ENCODE peak calls at places on chromosome 17, in ten cellular contexts. C is right lobe of liver, U is heart right ventricle, N is thoracic aorta, F is PC-9, V is H9, L is omental fat pad, I is lower leg skin, M is breast epithelium, A is GM10248. E is an unnamed sample.

GRCh38 chr17:78644259-78644658 is 67.1 kb upstream of the DNAH17 start:
- DNase-seq in C (no peak), U (no peak), N (no peak), F (no peak), V (no peak), L (no peak), I (no peak), M (no peak), A (no peak), E (no peak)

GRCh38 chr17:1645207-1646171 is at the start of gene SCARF1:
- DNase-seq in C (peak), U (peak), N (no peak), F (no peak), V (peak), L (no peak), I (no peak), M (no peak), A (peak), E (no peak)

GRCh38 chr17:80125656-80126448 is 21.1 kb downstream of the EIF4A3 start:
- DNase-seq in C (no peak), U (no peak), N (no peak), F (no peak), V (no peak), L (no peak), I (peak), M (no peak), A (no peak), E (no peak)

GRCh38 chr17:71978435-71978834 is 142.4 kb upstream of the SOX9 start:
- DNase-seq in C (no peak), U (no peak), N (no peak), F (no peak), V (no peak), L (no peak), I (no peak), M (no peak), A (no peak), E (no peak)

GRCh38 chr17:80123791-80124190 is 22.4 kb downstream of the GAA start:
- DNase-seq in C (no peak), U (no peak), N (no peak), F (no peak), V (peak), L (no peak), I (peak), M (peak), A (no peak), E (no peak)

GRCh38 chr17:2986925-2987324 is 76.5 kb downstream of the OR1D5 start:
- DNase-seq in C (no peak), U (no peak), N (no peak), F (no peak), V (peak), L (no peak), I (peak), M (no peak), A (no peak), E (no peak)

GRCh38 chr17:43171761-43172487 is 910 bp downstream of the NBR1 start:
- DNase-seq in C (no peak), U (peak), N (no peak), F (peak), V (no peak), L (no peak), I (no peak), M (no peak), A (no peak), E (no peak)

GRCh38 chr17:59694344-59694743 is 12.9 kb downstream of the PTRH2 start:
- DNase-seq in C (no peak), U (no peak), N (no peak), F (no peak), V (no peak), L (no peak), I (no peak), M (no peak), A (no peak), E (no peak)

GRCh38 chr17:50070908-50071680 is 15.2 kb downstream of the ITGA3 start:
- DNase-seq in C (peak), U (no peak), N (no peak), F (no peak), V (no peak), L (no peak), I (no peak), M (no peak), A (no peak), E (no peak)

GRCh38 chr17:81294512-81295030 is 536 bp downstream of the SLC38A10 start:
- DNase-seq in C (peak), U (peak), N (no peak), F (no peak), V (no peak), L (no peak), I (no peak), M (no peak), A (no peak), E (no peak)

GRCh38 chr17:8698142-8699050 is 46.2 kb downstream of the CCDC42 start:
- DNase-seq in C (no peak), U (peak), N (peak), F (no peak), V (no peak), L (peak), I (peak), M (peak), A (no peak), E (no peak)

GRCh38 chr17:15123593-15124590 is 141.2 kb downstream of the PMP22 start:
- DNase-seq in C (no peak), U (no peak), N (no peak), F (no peak), V (no peak), L (no peak), I (no peak), M (no peak), A (no peak), E (no peak)

GRCh38 chr17:34596897-34597296 is 17.5 kb downstream of the TMEM132E start:
- DNase-seq in C (no peak), U (no peak), N (no peak), F (no peak), V (no peak), L (no peak), I (no peak), M (no peak), A (no peak), E (no peak)

GRCh38 chr17:73288534-73289302 is 23.1 kb downstream of the CDC42EP4 start:
- DNase-seq in C (peak), U (peak), N (no peak), F (peak), V (no peak), L (no peak), I (no peak), M (peak), A (no peak), E (no peak)

GRCh38 chr17:17785407-17785806 is 51.4 kb downstream of the SREBF1 start:
- DNase-seq in C (no peak), U (no peak), N (no peak), F (no peak), V (no peak), L (no peak), I (no peak), M (no peak), A (no peak), E (no peak)

GRCh38 chr17:28575126-28575795 is 1.4 kb downstream of the ALDOC start:
- DNase-seq in C (no peak), U (peak), N (no peak), F (no peak), V (no peak), L (no peak), I (no peak), M (no peak), A (no peak), E (no peak)

GRCh38 chr17:52150935-52151334 is 7.6 kb downstream of the CA10 start:
- DNase-seq in C (no peak), U (no peak), N (no peak), F (no peak), V (no peak), L (no peak), I (no peak), M (no peak), A (no peak), E (no peak)

GRCh38 chr17:79153367-79154130 is 78.9 kb downstream of the ENGASE start:
- DNase-seq in C (no peak), U (no peak), N (no peak), F (no peak), V (no peak), L (no peak), I (no peak), M (no peak), A (no peak), E (no peak)

GRCh38 chr17:1787301-1787902 is 25.5 kb downstream of the SERPINF1 start:
- DNase-seq in C (peak), U (peak), N (peak), F (peak), V (no peak), L (no peak), I (no peak), M (no peak), A (no peak), E (no peak)

GRCh38 chr17:45396496-45397205 is 36.0 kb downstream of the ARHGAP27 start:
- DNase-seq in C (peak), U (no peak), N (no peak), F (no peak), V (peak), L (no peak), I (no peak), M (no peak), A (no peak), E (no peak)

GRCh38 chr17:32253117-32253611 is 12.5 kb upstream of the RHBDL3 start:
- DNase-seq in C (peak), U (peak), N (peak), F (peak), V (peak), L (peak), I (peak), M (peak), A (peak), E (no peak)

GRCh38 chr17:74736423-74737298 is at the start of gene RAB37:
- DNase-seq in C (peak), U (no peak), N (no peak), F (no peak), V (peak), L (no peak), I (no peak), M (no peak), A (peak), E (no peak)

GRCh38 chr17:54536306-54536705 is 364.3 kb upstream of the TOM1L1 start:
- DNase-seq in C (no peak), U (no peak), N (no peak), F (no peak), V (peak), L (no peak), I (no peak), M (no peak), A (no peak), E (no peak)

GRCh38 chr17:78794399-78794798 is 12.3 kb upstream of the CYTH1 start:
- DNase-seq in C (no peak), U (no peak), N (no peak), F (no peak), V (no peak), L (no peak), I (no peak), M (no peak), A (no peak), E (no peak)

GRCh38 chr17:66549731-66550207 is 247.4 kb downstream of the PRKCA start:
- DNase-seq in C (no peak), U (no peak), N (no peak), F (peak), V (no peak), L (no peak), I (no peak), M (no peak), A (no peak), E (no peak)

GRCh38 chr17:61492759-61493526 is 40.7 kb downstream of the TBX4 start:
- DNase-seq in C (no peak), U (no peak), N (no peak), F (no peak), V (no peak), L (no peak), I (no peak), M (no peak), A (no peak), E (no peak)
- TF ChIP-seq CTCF in C (no peak), U (no peak), N (no peak), F (no peak), V (no peak), L (no peak), I (no peak), M (no peak), A (no peak), E (no peak)

GRCh38 chr17:76026714-76027158 is 370 bp downstream of the EVPL start:
- DNase-seq in C (no peak), U (no peak), N (no peak), F (no peak), V (peak), L (no peak), I (no peak), M (no peak), A (no peak), E (no peak)
- TF ChIP-seq CTCF in C (no peak), U (no peak), N (no peak), F (no peak), V (no peak), L (no peak), I (no peak), M (no peak), A (no peak), E (no peak)

DNA sequence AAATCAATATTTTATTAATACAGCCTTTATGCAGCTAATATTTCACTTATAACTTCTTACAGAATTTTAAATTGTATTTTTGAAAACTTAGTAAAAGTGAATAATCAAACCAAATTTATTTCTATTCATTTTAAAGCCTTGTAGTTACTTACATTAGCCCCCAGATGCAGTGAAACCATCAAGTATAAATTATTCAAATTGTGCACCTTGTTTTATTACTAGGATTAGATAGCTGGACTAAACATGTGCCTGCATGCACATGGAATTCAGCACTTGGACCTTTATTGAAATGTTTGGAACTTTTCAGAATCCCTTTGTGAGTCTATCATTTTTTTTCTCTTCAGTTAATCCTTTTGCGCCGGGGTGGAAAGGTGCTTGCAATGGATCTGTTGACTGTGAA is 4.7 kb downstream of the ZPBP2 start:
- DNase-seq in C (no peak), U (no peak), N (no peak), F (no peak), V (no peak), L (no peak), I (no peak), M (no peak), A (no peak), E (no peak)
- TF ChIP-seq CTCF in C (peak), U (peak), N (peak), F (no peak), V (no peak), L (no peak), I (no peak), M (no peak), A (peak), E (peak)

DNA sequence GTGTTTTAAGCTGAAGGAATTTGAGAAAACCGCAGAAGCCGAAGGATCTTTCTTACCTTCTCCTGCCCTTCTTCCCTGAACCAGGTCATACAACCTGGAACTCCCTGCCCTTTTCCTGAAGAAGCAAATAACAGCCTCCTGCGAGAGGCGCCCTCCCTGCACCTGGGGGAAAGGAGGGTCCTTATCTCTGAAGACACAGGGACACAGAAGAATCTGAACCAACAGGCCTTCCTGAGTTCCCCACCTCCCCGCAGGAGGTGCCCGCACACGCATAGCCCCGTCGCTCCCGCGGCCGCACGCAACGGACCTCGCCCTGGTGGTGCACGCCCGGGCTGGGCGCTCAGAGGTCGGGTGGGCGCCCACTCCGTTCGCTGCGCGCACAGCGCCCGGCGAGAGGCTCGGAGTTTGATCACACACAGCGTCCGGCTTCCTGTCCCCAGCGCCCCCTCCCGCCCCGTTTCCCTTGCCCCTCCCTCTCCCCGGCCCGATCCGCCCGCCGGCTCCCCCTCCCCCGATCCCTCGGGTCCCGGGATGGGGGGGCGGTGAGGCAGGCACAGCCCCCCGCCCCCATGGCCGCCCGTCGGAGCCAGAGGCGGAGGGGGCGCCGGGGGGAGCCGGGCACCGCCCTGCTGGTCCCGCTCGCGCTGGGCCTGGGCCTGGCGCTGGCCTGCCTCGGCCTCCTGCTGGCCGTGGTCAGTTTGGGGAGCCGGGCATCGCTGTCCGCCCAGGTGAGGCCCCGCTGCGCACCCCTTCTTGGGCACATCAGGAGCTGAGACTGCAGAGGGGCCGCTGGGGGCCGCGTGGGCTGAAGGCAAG is at the start of gene TNFSF12:
- DNase-seq in C (peak), U (peak), N (no peak), F (no peak), V (peak), L (no peak), I (peak), M (peak), A (peak), E (no peak)
- TF ChIP-seq CTCF in C (no peak), U (peak), N (peak), F (no peak), V (no peak), L (no peak), I (no peak), M (no peak), A (no peak), E (no peak)

GRCh38 chr17:82870541-82870940 is 30.7 kb upstream of the ZNF750 start:
- DNase-seq in C (no peak), U (no peak), N (no peak), F (no peak), V (no peak), L (no peak), I (no peak), M (no peak), A (no peak), E (no peak)

GRCh38 chr17:82870091-82870491 is 30.3 kb upstream of the ZNF750 start:
- DNase-seq in C (no peak), U (no peak), N (no peak), F (no peak), V (no peak), L (no peak), I (no peak), M (no peak), A (no peak), E (no peak)

GRCh38 chr17:82872591-82873520 is 33.0 kb upstream of the ZNF750 start:
- DNase-seq in C (no peak), U (no peak), N (no peak), F (no peak), V (no peak), L (no peak), I (no peak), M (no peak), A (peak), E (no peak)

GRCh38 chr17:82871776-82872561 is 32.1 kb upstream of the ZNF750 start:
- DNase-seq in C (peak), U (no peak), N (no peak), F (no peak), V (no peak), L (no peak), I (no peak), M (no peak), A (no peak), E (no peak)

DNA sequence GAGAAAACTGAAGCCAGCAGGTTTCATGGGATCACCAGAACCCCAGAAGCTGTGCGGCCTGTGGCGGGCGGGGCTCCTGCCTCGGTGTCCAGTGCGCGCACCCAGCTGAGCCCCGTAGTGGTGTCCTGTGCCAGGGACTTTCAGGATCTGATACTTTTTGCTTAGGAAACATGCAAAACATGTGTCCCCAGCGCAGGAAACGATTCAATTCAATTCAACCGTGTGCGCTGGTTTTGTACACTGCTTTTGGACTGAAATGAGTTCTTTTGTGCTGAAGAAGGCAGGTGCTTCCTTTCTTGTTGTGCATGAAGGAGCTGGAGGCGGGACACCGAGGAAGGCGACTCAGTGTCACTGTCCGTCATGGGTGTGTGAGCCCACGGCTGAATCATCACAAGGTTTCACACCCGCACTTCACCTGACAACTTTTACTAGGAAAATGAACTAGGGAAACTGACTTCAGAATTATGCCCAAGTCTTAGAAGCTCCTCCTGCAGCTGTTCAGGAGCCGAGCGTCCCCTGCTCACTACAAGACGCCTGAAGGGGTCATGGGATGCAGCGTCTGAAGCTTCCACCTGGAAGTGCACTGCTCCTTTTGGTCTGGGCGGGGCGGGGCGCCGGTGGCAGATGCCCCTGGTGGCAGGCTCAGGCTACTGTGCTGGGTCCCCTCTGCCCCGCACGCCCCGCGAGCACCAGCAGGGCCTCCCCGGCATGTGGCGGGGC is 31.4 kb upstream of the ZNF750 start:
- DNase-seq in C (no peak), U (peak), N (no peak), F (no peak), V (no peak), L (no peak), I (no peak), M (no peak), A (peak), E (no peak)
- TF ChIP-seq CTCF in C (no peak), U (no peak), N (no peak), F (no peak), V (peak), L (no peak), I (no peak), M (no peak), A (peak), E (no peak)

GRCh38 chr17:261640-262039 is 80.2 kb upstream of the DOC2B start:
- DNase-seq in C (peak), U (no peak), N (no peak), F (no peak), V (no peak), L (no peak), I (no peak), M (no peak), A (no peak), E (no peak)
- TF ChIP-seq CTCF in C (no peak), U (no peak), N (no peak), F (no peak), V (no peak), L (no peak), I (no peak), M (no peak), A (no peak), E (no peak)

GRCh38 chr17:64230551-64231408 is 32.3 kb downstream of the TEX2 start:
- DNase-seq in C (no peak), U (no peak), N (no peak), F (peak), V (no peak), L (no peak), I (no peak), M (no peak), A (no peak), E (no peak)
- TF ChIP-seq CTCF in C (no peak), U (no peak), N (no peak), F (no peak), V (no peak), L (no peak), I (no peak), M (no peak), A (no peak), E (no peak)